ENCODE peak calls at places on chromosomes 3 and 15, in six cellular contexts. C is H9, L is upper lobe of right lung, F is IMR-90, Y is neural progenitor cell, G is mucosa of descending colon. V is an unnamed sample. For H3K9me3, the result is how much of the 10 kb centered on the place peaks cover.

GRCh38 chr3:71438004-71438685 is 145.4 kb downstream of the FOXP1 start:
- DNase-seq in Y (peak), C (no peak), F (no peak), G (no peak), L (no peak), V (no peak)

GRCh38 chr3:16849795-16850194 is 35.0 kb upstream of the PLCL2 start:
- DNase-seq in Y (no peak), L (no peak), F (peak), G (no peak), C (no peak), V (no peak)

GRCh38 chr3:111737056-111737711 is 121.9 kb upstream of the PHLDB2 start:
- DNase-seq in G (no peak), L (no peak), F (no peak), C (no peak), Y (no peak), V (no peak)

GRCh38 chr3:53320697-53321096 is 26.6 kb downstream of the DCP1A start:
- DNase-seq in F (peak), Y (no peak), C (no peak), G (no peak), L (no peak), V (no peak)

GRCh38 chr3:157204880-157205279 is 44.9 kb upstream of the CCNL1 start:
- DNase-seq in G (no peak), Y (no peak), F (no peak), L (no peak), C (no peak), V (no peak)

GRCh38 chr3:20054549-20054987 is 14.3 kb downstream of the KAT2B start:
- DNase-seq in G (peak), C (no peak), Y (no peak), L (no peak), F (peak), V (no peak)

GRCh38 chr3:139269984-139270383 is 73.8 kb upstream of the MRPS22 start:
- DNase-seq in Y (no peak), F (no peak), L (no peak), C (no peak), G (no peak), V (no peak)

GRCh38 chr15:80286055-80286454 is 34.0 kb upstream of the CTXND1 start:
- DNase-seq in L (no peak), C (no peak), F (no peak), G (no peak), Y (no peak), V (no peak)

GRCh38 chr3:105728913-105729312 is 139.9 kb downstream of the CBLB start:
- DNase-seq in C (no peak), G (no peak), L (no peak), F (no peak), Y (no peak), V (no peak)

GRCh38 chr3:157650191-157650590 is 147.0 kb upstream of the VEPH1 start:
- DNase-seq in Y (no peak), G (no peak), C (no peak), F (no peak), L (no peak), V (no peak)

GRCh38 chr3:195767792-195768191 is 43.9 kb downstream of the MUC4 start:
- DNase-seq in G (no peak), F (no peak), L (peak), C (no peak), Y (no peak), V (no peak)

GRCh38 chr3:195770081-195770840 is 41.5 kb downstream of the MUC4 start:
- DNase-seq in F (no peak), Y (no peak), G (no peak), C (no peak), L (peak), V (no peak)

GRCh38 chr3:195768414-195768813 is 43.3 kb downstream of the MUC4 start:
- DNase-seq in L (no peak), F (no peak), Y (no peak), G (no peak), C (no peak), V (no peak)

GRCh38 chr3:195769551-195769950 is 42.2 kb downstream of the MUC4 start:
- DNase-seq in G (no peak), Y (no peak), F (no peak), L (peak), C (no peak), V (no peak)

DNA sequence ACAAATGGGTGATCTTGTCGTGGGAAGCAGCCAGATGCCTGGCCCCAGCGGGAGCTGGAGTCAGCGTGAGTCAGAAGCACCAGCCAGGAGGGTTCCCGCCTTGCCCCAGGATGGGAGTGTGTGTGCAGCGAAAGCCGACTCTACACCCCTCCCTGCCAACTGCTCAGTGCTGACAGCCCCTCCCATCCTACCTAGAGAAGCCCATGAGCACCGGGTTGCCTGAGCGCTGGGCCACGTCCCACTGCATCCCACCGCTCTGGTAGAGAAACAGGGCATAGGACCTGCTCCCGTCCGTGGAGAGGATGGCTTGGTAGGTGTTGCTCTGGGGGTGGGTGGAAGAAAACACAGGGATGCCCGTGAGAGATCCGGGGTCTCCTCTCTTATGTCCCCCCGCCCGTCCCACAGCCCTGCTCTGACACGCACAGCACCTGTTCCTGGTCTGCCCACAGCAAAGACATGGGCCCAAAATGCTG is 42.9 kb downstream of the MUC4 start:
- DNase-seq in G (no peak), C (no peak), F (no peak), L (peak), Y (no peak), V (no peak)
- TF ChIP-seq CTCF in G (no peak), C (no peak), F (no peak), L (no peak), Y (no peak), V (no peak)

DNA sequence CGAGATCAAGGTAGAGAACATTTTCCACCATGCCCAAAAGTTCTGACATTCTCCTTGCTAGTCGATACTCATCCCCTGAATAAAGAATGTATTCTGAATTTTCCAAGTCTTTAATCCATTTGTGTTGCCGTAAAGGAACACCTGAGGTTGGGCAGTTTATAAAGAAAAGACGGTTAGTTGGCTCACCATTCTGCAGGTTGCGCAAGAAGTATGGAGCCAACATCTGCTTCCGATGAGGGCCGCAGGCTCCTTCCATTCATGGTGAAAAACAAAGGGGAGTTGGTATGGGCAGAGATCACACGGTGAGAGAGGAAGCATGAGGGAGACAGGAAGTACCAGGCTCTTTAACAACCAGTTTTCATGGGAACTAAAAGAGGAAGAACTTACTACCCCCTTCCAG is 121.2 kb downstream of the DCLK3 start:
- DNase-seq in C (no peak), L (no peak), F (no peak), Y (no peak), G (no peak), V (no peak)
- H3K9me3 ChIP-seq in C (under half), L (under half), F (under half), Y (under half), G (under half), V (under half)

GRCh38 chr15:89852342-89853005 is 37.8 kb upstream of the ANPEP start:
- DNase-seq in F (no peak), G (peak), C (no peak), Y (no peak), L (no peak), V (no peak)
- TF ChIP-seq CTCF in F (no peak), G (no peak), C (no peak), Y (no peak), L (no peak), V (no peak)

GRCh38 chr3:74692-75243 is 121.8 kb upstream of the CHL1 start:
- DNase-seq in Y (no peak), G (no peak), C (no peak), L (no peak), F (no peak), V (no peak)
- H3K9me3 ChIP-seq in Y (under half), G (under half), C (under half), L (under half), F (under half), V (under half)

DNA sequence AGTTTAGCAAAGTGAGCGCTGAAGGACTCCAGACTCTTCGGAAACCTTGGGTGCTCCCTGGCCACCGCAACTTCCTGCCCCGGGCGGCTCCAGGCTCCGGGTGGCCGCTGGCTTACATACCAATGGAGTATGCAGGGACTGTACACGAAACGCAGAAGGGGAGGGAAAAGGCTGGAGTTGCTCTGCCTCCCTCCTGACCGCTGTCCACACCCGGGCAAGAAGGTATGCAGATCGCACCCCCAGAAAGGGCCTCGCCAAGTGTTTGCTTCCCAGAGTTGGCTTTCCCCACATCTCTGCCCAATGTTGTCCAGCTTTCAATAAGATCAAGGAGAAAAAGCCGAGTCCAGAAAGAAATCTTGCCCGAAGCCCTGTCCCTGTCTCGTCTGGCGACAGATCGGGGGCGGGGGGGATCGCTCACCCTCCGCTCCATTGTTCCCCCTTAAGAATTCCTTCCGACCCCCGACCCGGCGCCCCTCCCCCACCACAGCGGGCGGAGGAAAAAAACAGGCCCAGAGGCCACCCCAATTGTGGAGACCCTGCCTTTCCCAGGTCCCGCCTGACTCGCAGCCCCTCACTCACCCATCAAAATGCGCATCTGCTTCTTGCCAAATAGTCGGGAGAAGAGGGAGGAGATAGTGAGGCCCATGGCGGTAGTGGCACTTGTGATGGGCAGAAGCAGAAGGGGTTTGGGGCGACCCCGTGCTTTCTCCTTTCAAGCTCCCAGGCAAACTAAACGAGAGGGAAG is 477 bp downstream of the ARF4 start:
- DNase-seq in Y (peak), C (peak), F (peak), G (peak), L (peak), V (peak)
- TF ChIP-seq CTCF in Y (no peak), C (no peak), F (no peak), G (no peak), L (no peak), V (no peak)

GRCh38 chr15:25068696-25069095 is 113.9 kb downstream of the SNRPN start:
- DNase-seq in L (peak), G (no peak), C (no peak), F (no peak), Y (no peak), V (no peak)

GRCh38 chr15:25070357-25070963 is 115.7 kb downstream of the SNRPN start:
- DNase-seq in L (no peak), G (no peak), Y (no peak), F (no peak), C (no peak), V (no peak)

GRCh38 chr15:25067725-25068309 is 113.0 kb downstream of the SNRPN start:
- DNase-seq in F (no peak), L (peak), C (no peak), Y (no peak), G (no peak), V (no peak)

GRCh38 chr15:25072857-25073476 is 118.2 kb downstream of the SNRPN start:
- DNase-seq in L (no peak), C (no peak), Y (no peak), F (no peak), G (no peak), V (no peak)
- H3K9me3 ChIP-seq in L (half or more), C (half or more), Y (under half), F (half or more), G (half or more), V (half or more)

DNA sequence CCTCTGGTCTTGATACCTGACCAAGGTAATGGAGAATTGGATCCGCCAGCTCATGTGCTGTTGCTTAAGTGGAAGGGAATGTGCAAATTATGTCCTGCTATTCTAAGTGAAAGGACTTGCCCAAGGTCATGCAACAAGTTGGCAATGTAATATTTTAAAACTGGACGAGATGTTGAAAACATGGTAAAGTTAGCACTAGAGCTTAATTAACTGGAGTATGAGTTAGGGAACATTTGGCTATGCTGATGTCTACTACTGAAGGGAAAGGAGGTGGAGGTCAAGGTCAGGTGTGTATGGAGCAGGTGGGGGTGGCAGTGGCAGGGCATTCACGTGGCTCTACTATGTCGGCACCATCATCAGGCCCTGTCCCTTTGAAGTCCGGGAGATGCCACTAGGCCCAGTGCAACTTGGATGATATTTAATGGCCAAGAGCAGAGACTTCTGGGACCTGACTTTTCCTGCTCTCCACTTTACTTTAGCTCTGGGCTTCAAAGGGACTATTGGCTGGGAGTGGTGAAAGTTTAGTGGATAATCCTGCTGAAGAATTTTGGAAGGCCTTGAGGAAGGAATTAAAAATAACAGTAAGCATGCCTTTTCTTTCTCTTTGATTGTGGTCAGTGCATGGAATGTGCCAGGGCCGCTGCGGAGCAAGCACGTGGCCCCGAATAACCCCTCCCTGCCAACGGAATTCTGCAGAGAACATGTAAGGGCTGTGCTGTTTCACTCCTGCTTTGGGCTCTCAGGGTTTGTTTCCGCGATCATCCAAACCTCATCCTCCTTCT is 14.9 kb downstream of the SMAD3 start:
- DNase-seq in C (no peak), G (no peak), L (peak), F (peak), Y (no peak), V (no peak)
- TF ChIP-seq CTCF in C (no peak), G (no peak), L (no peak), F (no peak), Y (no peak), V (no peak)